ENCODE peak calls at places on chromosome 3, in nine cellular contexts. Z, Y, B, S, P, T, Q, X and G are unnamed samples.

GRCh38 chr3:196569003-196569516 is 600 bp downstream of the FBXO45 start:
- DNase-seq in Z (peak), Y (peak), B (peak), S (peak), P (peak), T (no peak), Q (peak), X (peak), G (peak)

GRCh38 chr3:20849975-20850374 is 664.0 kb upstream of the SGO1 start:
- DNase-seq in Z (no peak), Y (no peak), B (no peak), S (no peak), P (no peak), T (no peak), Q (no peak), X (no peak), G (no peak)

GRCh38 chr3:26369133-26369532 is 253.4 kb upstream of the LRRC3B start:
- DNase-seq in Z (no peak), Y (no peak), B (no peak), S (no peak), P (peak), T (peak), Q (no peak), X (no peak), G (no peak)

GRCh38 chr3:10335871-10336622 is 15.1 kb upstream of the SEC13 start:
- DNase-seq in Z (no peak), Y (no peak), B (no peak), S (no peak), P (no peak), T (no peak), Q (no peak), X (no peak), G (no peak)

GRCh38 chr3:30372837-30373236 is 233.6 kb upstream of the TGFBR2 start:
- DNase-seq in Z (no peak), Y (no peak), B (no peak), S (no peak), P (no peak), T (no peak), Q (no peak), X (no peak), G (no peak)

GRCh38 chr3:14345496-14346150 is 56.8 kb upstream of the SLC6A6 start:
- DNase-seq in Z (no peak), Y (peak), B (no peak), S (peak), P (no peak), T (no peak), Q (no peak), X (no peak), G (no peak)

GRCh38 chr3:179958759-179959158 is 78.0 kb downstream of the PEX5L start:
- DNase-seq in Z (no peak), Y (no peak), B (no peak), S (no peak), P (no peak), T (no peak), Q (no peak), X (no peak), G (no peak)

GRCh38 chr3:114320251-114320650 is 26.4 kb downstream of the TIGIT start:
- DNase-seq in Z (no peak), Y (no peak), B (no peak), S (peak), P (no peak), T (no peak), Q (no peak), X (no peak), G (peak)

GRCh38 chr3:40079845-40080240 is 229.7 kb upstream of the EIF1B start:
- DNase-seq in Z (no peak), Y (no peak), B (no peak), S (peak), P (no peak), T (no peak), Q (no peak), X (no peak), G (peak)

GRCh38 chr3:142706308-142707127 is 17.3 kb upstream of the TRPC1 start:
- DNase-seq in Z (no peak), Y (no peak), B (no peak), S (no peak), P (no peak), T (no peak), Q (no peak), X (no peak), G (no peak)

GRCh38 chr3:177618873-177619771 is 421.8 kb upstream of the TBL1XR1 start:
- DNase-seq in Z (no peak), Y (no peak), B (no peak), S (peak), P (no peak), T (no peak), Q (no peak), X (no peak), G (peak)

GRCh38 chr3:183455064-183455463 is 26.6 kb upstream of the MCF2L2 start:
- DNase-seq in Z (no peak), Y (no peak), B (no peak), S (peak), P (no peak), T (no peak), Q (no peak), X (no peak), G (peak)

GRCh38 chr3:99972380-99973104 is 141.8 kb downstream of the FILIP1L start:
- DNase-seq in Z (no peak), Y (no peak), B (no peak), S (no peak), P (no peak), T (no peak), Q (no peak), X (no peak), G (no peak)

GRCh38 chr3:188294823-188295487 is 141.0 kb downstream of the LPP start:
- DNase-seq in Z (no peak), Y (no peak), B (peak), S (peak), P (no peak), T (no peak), Q (no peak), X (no peak), G (peak)

GRCh38 chr3:73255609-73256029 is 194.2 kb downstream of the EBLN2 start:
- DNase-seq in Z (no peak), Y (peak), B (peak), S (peak), P (peak), T (no peak), Q (peak), X (peak), G (peak)

GRCh38 chr3:115624029-115624645 is 827 bp downstream of the GAP43 start:
- DNase-seq in Z (no peak), Y (no peak), B (no peak), S (no peak), P (peak), T (peak), Q (no peak), X (no peak), G (no peak)

GRCh38 chr3:180478695-180479094 is 123.3 kb upstream of the TTC14 start:
- DNase-seq in Z (no peak), Y (no peak), B (no peak), S (no peak), P (no peak), T (no peak), Q (no peak), X (no peak), G (no peak)

GRCh38 chr3:16482770-16483531 is 30.5 kb downstream of the RFTN1 start:
- DNase-seq in Z (no peak), Y (no peak), B (no peak), S (no peak), P (peak), T (no peak), Q (no peak), X (peak), G (no peak)

GRCh38 chr3:168223085-168223484 is 127.4 kb upstream of the GOLIM4 start:
- DNase-seq in Z (no peak), Y (no peak), B (no peak), S (no peak), P (no peak), T (no peak), Q (no peak), X (no peak), G (no peak)

GRCh38 chr3:150599611-150600297 is 3.4 kb upstream of the SELENOT start:
- DNase-seq in Z (no peak), Y (no peak), B (no peak), S (peak), P (peak), T (no peak), Q (no peak), X (no peak), G (peak)
- H3K4me3 ChIP-seq in Z (no peak), Y (no peak), B (no peak), S (no peak), P (peak), T (no peak), Q (no peak), X (no peak), G (no peak)

GRCh38 chr3:184474907-184475306 is 86.7 kb upstream of the EPHB3 start:
- DNase-seq in Z (no peak), Y (no peak), B (no peak), S (no peak), P (peak), T (no peak), Q (no peak), X (no peak), G (no peak)
- TF ChIP-seq CTCF in Z (no peak), Y (no peak), B (no peak), S (no peak), P (no peak), T (no peak), Q (no peak), X (no peak), G (no peak)

DNA sequence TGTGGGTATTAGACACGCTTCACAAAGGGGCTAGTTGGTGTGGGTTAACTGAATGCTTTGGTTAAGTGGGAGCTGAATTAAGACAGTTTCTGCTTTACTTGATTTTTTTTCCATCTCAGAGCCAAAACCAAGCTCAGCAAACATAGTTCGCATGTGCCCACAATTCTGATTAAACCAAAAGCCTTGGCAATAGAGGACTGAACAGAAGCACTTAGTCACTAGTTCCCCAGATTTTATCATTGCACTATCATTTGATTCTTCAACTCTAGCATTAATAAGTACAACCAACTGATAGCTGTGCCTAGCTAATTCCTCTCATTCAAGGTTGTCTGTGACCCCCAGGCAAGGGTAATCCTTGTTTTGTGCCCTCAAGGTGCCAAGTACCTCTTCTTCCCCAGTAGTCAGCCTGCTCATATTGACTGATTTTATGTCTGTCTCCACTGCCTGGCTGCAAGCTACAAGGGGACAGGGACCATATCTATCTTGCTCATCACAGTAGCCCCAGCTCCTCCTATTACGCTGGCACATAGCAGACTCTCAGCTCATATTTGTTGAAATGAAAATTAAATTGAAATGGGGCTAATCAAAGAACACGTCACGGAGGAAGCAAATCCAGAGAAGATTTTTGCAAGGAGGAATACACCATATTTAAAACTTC is 9.9 kb upstream of the ARHGEF3 start:
- DNase-seq in Z (no peak), Y (no peak), B (no peak), S (no peak), P (no peak), T (no peak), Q (no peak), X (no peak), G (no peak)
- H3K4me3 ChIP-seq in Z (no peak), Y (no peak), B (no peak), S (no peak), P (no peak), T (no peak), Q (no peak), X (no peak), G (no peak)

DNA sequence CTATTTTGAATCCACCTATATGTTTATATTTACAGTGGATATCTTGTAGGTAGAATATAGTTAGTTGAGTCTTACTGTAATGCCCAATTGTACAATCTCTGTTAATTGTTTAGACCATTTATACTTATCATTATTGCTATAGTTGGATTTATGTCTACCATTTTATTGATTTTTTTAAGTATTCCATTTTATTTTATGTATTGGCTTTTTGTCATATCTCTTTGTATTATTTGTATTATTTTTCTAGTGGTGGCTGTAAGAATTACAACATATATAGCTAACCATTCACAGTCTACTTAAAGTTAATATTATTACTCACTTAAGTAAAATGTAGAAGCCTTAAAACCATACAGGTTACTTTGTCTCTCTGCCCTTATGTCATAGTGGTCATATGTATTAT is 46.1 kb downstream of the SLC2A2 start:
- DNase-seq in Z (no peak), Y (no peak), B (no peak), S (no peak), P (no peak), T (no peak), Q (no peak), X (no peak), G (no peak)
- TF ChIP-seq CTCF in Z (no peak), Y (no peak), B (no peak), S (no peak), P (peak), T (no peak), Q (no peak), X (no peak), G (no peak)

GRCh38 chr3:71128951-71129350 is 454.6 kb downstream of the FOXP1 start:
- DNase-seq in Z (no peak), Y (no peak), B (no peak), S (peak), P (no peak), T (no peak), Q (no peak), X (no peak), G (peak)
- H3K4me3 ChIP-seq in Z (peak), Y (peak), B (peak), S (peak), P (no peak), T (no peak), Q (peak), X (peak), G (peak)

GRCh38 chr3:134366221-134366927 is 7.9 kb downstream of the AMOTL2 start:
- DNase-seq in Z (no peak), Y (no peak), B (no peak), S (no peak), P (peak), T (no peak), Q (no peak), X (no peak), G (peak)
- TF ChIP-seq CTCF in Z (no peak), Y (no peak), B (no peak), S (no peak), P (no peak), T (no peak), Q (no peak), X (no peak), G (no peak)

GRCh38 chr3:106176734-106177133 is 307.9 kb upstream of the CBLB start:
- DNase-seq in Z (no peak), Y (no peak), B (no peak), S (peak), P (no peak), T (no peak), Q (no peak), X (no peak), G (peak)
- H3K4me3 ChIP-seq in Z (no peak), Y (no peak), B (no peak), S (no peak), P (no peak), T (no peak), Q (no peak), X (no peak), G (no peak)

DNA sequence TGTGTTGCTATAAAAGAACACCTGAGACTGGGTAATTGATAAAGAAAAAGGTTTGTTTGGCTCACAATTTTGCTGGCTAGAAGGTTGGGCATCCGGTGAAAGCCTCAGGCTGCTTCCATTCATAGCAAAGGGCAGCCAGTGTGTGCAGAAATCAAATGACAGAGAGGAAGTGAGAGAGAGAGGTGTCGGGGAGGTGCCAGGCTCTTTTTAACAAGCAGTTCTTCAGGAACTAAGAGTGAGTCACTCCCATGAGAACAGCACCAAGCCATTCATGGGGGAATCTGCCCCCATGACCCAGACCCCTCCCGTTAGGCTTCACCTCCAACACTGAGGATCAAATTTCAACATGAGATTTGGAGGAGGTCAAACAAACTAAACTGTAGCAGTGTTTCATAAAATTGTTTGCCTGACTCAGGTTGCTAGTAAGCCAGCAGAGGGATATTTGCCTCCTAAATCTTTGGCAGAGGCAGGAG is 4.5 kb upstream of the PARP15 start:
- DNase-seq in Z (no peak), Y (peak), B (no peak), S (peak), P (peak), T (peak), Q (peak), X (no peak), G (peak)
- TF ChIP-seq CTCF in Z (no peak), Y (no peak), B (peak), S (peak), P (no peak), T (no peak), Q (no peak), X (no peak), G (no peak)